ENCODE peak calls at places on chromosomes 13 and 19, in nine cellular contexts. E is NCI-H69; R is central memory CD4-positive, alpha-beta T cell; W is NCI-H146; Z is stimulated activated CD8-positive, alpha-beta memory T cell treated with anti-CD3 and anti-CD28 coated beads, Interleukin-15, amount 100 ng/mL, for 1 hour; O is heart left ventricle; B is neural crest cell; J is HFFc6; I is GF-D8. U is an unnamed sample.

GRCh38 chr19:46860846-46861690 is at the start of gene ARHGAP35:
- DNase-seq in O (no peak), R (no peak), Z (peak), W (peak), I (no peak), B (peak), J (no peak), E (peak), U (no peak)

GRCh38 chr13:68046900-68047299 is 816.8 kb upstream of the PCDH9 start:
- DNase-seq in O (no peak), W (no peak), Z (no peak), E (no peak), I (no peak), R (no peak), J (no peak), B (no peak), U (no peak)

GRCh38 chr13:47081850-47082249 is 185.0 kb upstream of the HTR2A start:
- DNase-seq in E (no peak), B (no peak), I (no peak), J (no peak), O (no peak), Z (no peak), R (no peak), W (no peak), U (no peak)

GRCh38 chr19:50257141-50257540 is 53.7 kb downstream of the MYH14 start:
- DNase-seq in W (no peak), B (no peak), J (no peak), R (no peak), E (no peak), Z (no peak), I (no peak), O (no peak), U (no peak)

GRCh38 chr19:5719274-5719960 is 529 bp downstream of the LONP1 start:
- DNase-seq in J (peak), E (peak), B (no peak), O (no peak), W (peak), Z (no peak), R (no peak), I (peak), U (no peak)

GRCh38 chr19:18283338-18283737 is 1.9 kb upstream of the JUND start:
- DNase-seq in I (no peak), W (no peak), Z (no peak), O (no peak), J (no peak), B (no peak), R (no peak), E (no peak), U (no peak)

GRCh38 chr19:6425732-6426686 is 1.4 kb upstream of the KHSRP start:
- DNase-seq in R (no peak), W (no peak), B (no peak), I (peak), Z (no peak), E (no peak), O (no peak), J (no peak), U (peak)

GRCh38 chr19:51531349-51532315 is at the start of gene SIGLEC6:
- DNase-seq in O (peak), Z (no peak), W (no peak), J (no peak), E (no peak), B (no peak), I (peak), R (no peak), U (peak)

GRCh38 chr19:38287604-38288003 is 16.4 kb upstream of the C19orf33 start:
- DNase-seq in O (no peak), B (no peak), J (no peak), W (no peak), Z (no peak), R (no peak), I (peak), E (no peak), U (no peak)